ENCODE peak calls at places on chromosomes 7 and 10, in six cellular contexts. One of them, this sample, is unnamed.
A peak's percentile ranks its signal among the peaks of the same experiment; 100 is the strongest.

GRCh38 chr7:149883452-149883861 is 9.7 kb downstream of the ATP6V0E2 start:
- DNase-seq in lower leg skin: peak; percentile 86
- DNase-seq in neural progenitor cell: peak; percentile 84
- DNase-seq in A549: peak; percentile 62
- DNase-seq in GM13977: peak; percentile 63
- DNase-seq in body of pancreas: peak; percentile 88
- DNase-seq in this sample: peak; percentile 64

GRCh38 chr10:122019414-122019975 is 30.5 kb downstream of the TACC2 start:
- DNase-seq in lower leg skin: no peak
- DNase-seq in neural progenitor cell: peak; percentile 94
- DNase-seq in A549: peak; percentile 47
- DNase-seq in GM13977: no peak
- DNase-seq in body of pancreas: peak; percentile 81
- DNase-seq in this sample: no peak

GRCh38 chr10:133257489-133258065 is 19.1 kb downstream of the ADAM8 start:
- DNase-seq in GM13977: no peak
- DNase-seq in neural progenitor cell: peak; percentile 70
- DNase-seq in A549: peak; percentile 78
- DNase-seq in body of pancreas: peak; percentile 85
- DNase-seq in lower leg skin: peak; percentile 94
- DNase-seq in this sample: peak; percentile 63

GRCh38 chr10:113473851-113474250 is 79.0 kb upstream of the HABP2 start:
- DNase-seq in GM13977: no peak
- DNase-seq in A549: no peak
- DNase-seq in neural progenitor cell: no peak
- DNase-seq in lower leg skin: no peak
- DNase-seq in body of pancreas: no peak
- DNase-seq in this sample: no peak

GRCh38 chr10:84224411-84225028 is 824 bp downstream of the LRIT2 start:
- DNase-seq in lower leg skin: no peak
- DNase-seq in GM13977: no peak
- DNase-seq in body of pancreas: no peak
- DNase-seq in neural progenitor cell: peak; percentile 81
- DNase-seq in A549: no peak
- DNase-seq in this sample: no peak

GRCh38 chr10:67837519-67838314 is at the start of gene DNAJC12:
- DNase-seq in neural progenitor cell: peak; percentile 51
- DNase-seq in body of pancreas: peak; percentile 28
- DNase-seq in A549: peak; percentile 86
- DNase-seq in GM13977: peak; percentile 19
- DNase-seq in lower leg skin: no peak
- DNase-seq in this sample: peak; percentile 19

GRCh38 chr7:37495574-37496184 is 47.0 kb upstream of the ELMO1 start:
- DNase-seq in A549: peak; percentile 33
- DNase-seq in neural progenitor cell: peak; percentile 43
- DNase-seq in GM13977: peak; percentile 44
- DNase-seq in lower leg skin: no peak
- DNase-seq in body of pancreas: no peak
- DNase-seq in this sample: peak; percentile 67

GRCh38 chr10:25405871-25406270 is 231.1 kb downstream of the GPR158 start:
- DNase-seq in neural progenitor cell: no peak
- DNase-seq in GM13977: no peak
- DNase-seq in A549: no peak
- DNase-seq in body of pancreas: no peak
- DNase-seq in lower leg skin: no peak
- DNase-seq in this sample: no peak

GRCh38 chr10:113045155-113046055 is 95.4 kb downstream of the TCF7L2 start:
- DNase-seq in GM13977: no peak
- DNase-seq in lower leg skin: peak; percentile 81
- DNase-seq in neural progenitor cell: no peak
- DNase-seq in body of pancreas: no peak
- DNase-seq in A549: peak; percentile 38
- DNase-seq in this sample: no peak

GRCh38 chr7:13990319-13990983 is 985 bp upstream of the ETV1 start:
- DNase-seq in body of pancreas: peak; percentile 40
- DNase-seq in neural progenitor cell: peak; percentile 81
- DNase-seq in GM13977: peak; percentile 14
- DNase-seq in A549: peak; percentile 42
- DNase-seq in lower leg skin: peak; percentile 88
- DNase-seq in this sample: peak; percentile 18

GRCh38 chr7:74083928-74084721 is 521 bp downstream of the LIMK1 start:
- DNase-seq in A549: peak; percentile 58
- DNase-seq in neural progenitor cell: no peak
- DNase-seq in body of pancreas: no peak
- DNase-seq in GM13977: no peak
- DNase-seq in lower leg skin: no peak
- DNase-seq in this sample: no peak

GRCh38 chr10:127906548-127907377 is at the start of gene PTPRE:
- DNase-seq in lower leg skin: peak; percentile 90
- DNase-seq in A549: peak; percentile 44
- DNase-seq in GM13977: peak; percentile 84
- DNase-seq in body of pancreas: peak; percentile 70
- DNase-seq in neural progenitor cell: peak; percentile 90
- DNase-seq in this sample: peak; percentile 79

GRCh38 chr10:4431114-4431862 is 394.7 kb upstream of the AKR1E2 start:
- DNase-seq in GM13977: no peak
- DNase-seq in lower leg skin: no peak
- DNase-seq in neural progenitor cell: no peak
- DNase-seq in A549: peak; percentile 37
- DNase-seq in body of pancreas: no peak
- DNase-seq in this sample: no peak

GRCh38 chr10:125002423-125003145 is 60.7 kb downstream of the ZRANB1 start:
- DNase-seq in lower leg skin: peak; percentile 80
- DNase-seq in neural progenitor cell: no peak
- DNase-seq in body of pancreas: peak; percentile 4
- DNase-seq in A549: no peak
- DNase-seq in GM13977: peak; percentile 24
- DNase-seq in this sample: peak; percentile 7

GRCh38 chr10:119504651-119505050 is 37.9 kb downstream of the RGS10 start:
- DNase-seq in A549: no peak
- DNase-seq in body of pancreas: no peak
- DNase-seq in GM13977: no peak
- DNase-seq in neural progenitor cell: no peak
- DNase-seq in lower leg skin: no peak
- DNase-seq in this sample: no peak

GRCh38 chr10:3051686-3052085 is 15.7 kb upstream of the PFKP start:
- DNase-seq in lower leg skin: no peak
- DNase-seq in body of pancreas: no peak
- DNase-seq in neural progenitor cell: no peak
- DNase-seq in GM13977: no peak
- DNase-seq in A549: no peak
- DNase-seq in this sample: no peak

GRCh38 chr10:53601260-53601875 is 828.8 kb upstream of the MBL2 start:
- DNase-seq in lower leg skin: no peak
- DNase-seq in A549: peak; percentile 40
- DNase-seq in body of pancreas: no peak
- DNase-seq in GM13977: peak; percentile 17
- DNase-seq in neural progenitor cell: peak; percentile 62
- DNase-seq in this sample: peak; percentile 14

GRCh38 chr7:42617071-42617705 is 294.7 kb downstream of the C7orf25 start:
- DNase-seq in body of pancreas: no peak
- DNase-seq in A549: no peak
- DNase-seq in neural progenitor cell: peak; percentile 9
- DNase-seq in lower leg skin: no peak
- DNase-seq in GM13977: no peak
- DNase-seq in this sample: no peak

GRCh38 chr7:92916751-92917369 is 80.5 kb upstream of the CDK6 start:
- DNase-seq in neural progenitor cell: peak; percentile 86
- DNase-seq in GM13977: no peak
- DNase-seq in body of pancreas: peak; percentile 55
- DNase-seq in lower leg skin: no peak
- DNase-seq in A549: peak; percentile 49
- DNase-seq in this sample: no peak

GRCh38 chr10:67520924-67521520 is 175.0 kb downstream of the CTNNA3 start:
- DNase-seq in body of pancreas: peak; percentile 42
- DNase-seq in GM13977: peak; percentile 49
- DNase-seq in lower leg skin: no peak
- DNase-seq in neural progenitor cell: peak; percentile 73
- DNase-seq in A549: peak; percentile 65
- DNase-seq in this sample: peak; percentile 36

GRCh38 chr10:101042667-101043355 is 11.8 kb downstream of the SFXN3 start:
- DNase-seq in lower leg skin: peak; percentile 99
- DNase-seq in GM13977: peak; percentile 95
- DNase-seq in A549: peak; percentile 96
- DNase-seq in body of pancreas: peak; percentile 100
- DNase-seq in neural progenitor cell: peak; percentile 98
- DNase-seq in this sample: peak; percentile 96

GRCh38 chr10:21424511-21424910 is 101.0 kb downstream of the SKIDA1 start:
- DNase-seq in lower leg skin: no peak
- DNase-seq in A549: no peak
- DNase-seq in GM13977: no peak
- DNase-seq in body of pancreas: no peak
- DNase-seq in neural progenitor cell: no peak
- DNase-seq in this sample: no peak

GRCh38 chr7:141609566-141609965 is 58.4 kb downstream of the AGK start:
- DNase-seq in lower leg skin: no peak
- DNase-seq in GM13977: no peak
- DNase-seq in body of pancreas: no peak
- DNase-seq in A549: no peak
- DNase-seq in neural progenitor cell: no peak
- DNase-seq in this sample: no peak

GRCh38 chr7:148303295-148304013 is 287.1 kb upstream of the C7orf33 start:
- DNase-seq in lower leg skin: peak; percentile 88
- DNase-seq in neural progenitor cell: no peak
- DNase-seq in body of pancreas: peak; percentile 57
- DNase-seq in GM13977: no peak
- DNase-seq in A549: peak; percentile 33
- DNase-seq in this sample: no peak

GRCh38 chr10:123402656-123403055 is 248.5 kb downstream of the BUB3 start:
- DNase-seq in lower leg skin: no peak
- DNase-seq in GM13977: peak; percentile 64
- DNase-seq in neural progenitor cell: no peak
- DNase-seq in body of pancreas: no peak
- DNase-seq in A549: no peak
- DNase-seq in this sample: peak; percentile 76

GRCh38 chr10:106999118-106999707 is 165.3 kb downstream of the SORCS1 start:
- DNase-seq in body of pancreas: no peak
- DNase-seq in A549: no peak
- DNase-seq in GM13977: no peak
- DNase-seq in neural progenitor cell: no peak
- DNase-seq in lower leg skin: no peak
- DNase-seq in this sample: no peak

GRCh38 chr7:131745645-131746248 is 189.3 kb upstream of the PODXL start:
- DNase-seq in A549: peak; percentile 17
- DNase-seq in body of pancreas: peak; percentile 31
- DNase-seq in GM13977: no peak
- DNase-seq in neural progenitor cell: peak; percentile 79
- DNase-seq in lower leg skin: no peak
- DNase-seq in this sample: no peak

GRCh38 chr7:120168066-120168465 is 104.9 kb upstream of the KCND2 start:
- DNase-seq in lower leg skin: no peak
- DNase-seq in neural progenitor cell: no peak
- DNase-seq in A549: no peak
- DNase-seq in GM13977: no peak
- DNase-seq in body of pancreas: no peak
- DNase-seq in this sample: no peak

GRCh38 chr7:37901890-37902524 is 14.6 kb downstream of the SFRP4 start:
- DNase-seq in neural progenitor cell: no peak
- DNase-seq in lower leg skin: no peak
- DNase-seq in body of pancreas: no peak
- DNase-seq in A549: peak; percentile 82
- DNase-seq in GM13977: no peak
- DNase-seq in this sample: no peak

DNA sequence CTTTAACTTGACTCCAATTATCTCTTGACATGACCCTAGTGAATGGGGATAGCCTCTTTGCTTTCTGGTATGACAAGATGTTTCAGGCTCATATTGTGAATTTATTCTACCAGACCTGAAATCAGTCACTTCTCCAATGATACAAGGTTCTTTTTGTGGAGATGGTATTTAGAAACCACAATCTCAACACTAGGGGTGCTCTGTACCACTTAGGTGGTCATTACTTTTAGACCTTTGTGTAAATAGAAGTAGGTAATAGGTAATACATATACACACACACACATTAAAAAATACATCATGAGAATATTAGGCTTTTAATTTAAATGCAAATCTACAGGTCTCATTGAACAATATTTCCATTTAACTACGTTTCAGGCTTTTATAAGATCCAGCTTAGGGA is 199.0 kb upstream of the RHOBTB1 start:
- DNase-seq in GM13977: no peak
- DNase-seq in body of pancreas: no peak
- DNase-seq in lower leg skin: no peak
- DNase-seq in neural progenitor cell: no peak
- DNase-seq in A549: no peak
- DNase-seq in this sample: no peak
- TF ChIP-seq CTCF in GM13977: peak; percentile 15
- TF ChIP-seq CTCF in body of pancreas: no peak
- TF ChIP-seq CTCF in lower leg skin: no peak
- TF ChIP-seq CTCF in neural progenitor cell: no peak
- TF ChIP-seq CTCF in A549: no peak
- TF ChIP-seq CTCF in this sample: no peak

DNA sequence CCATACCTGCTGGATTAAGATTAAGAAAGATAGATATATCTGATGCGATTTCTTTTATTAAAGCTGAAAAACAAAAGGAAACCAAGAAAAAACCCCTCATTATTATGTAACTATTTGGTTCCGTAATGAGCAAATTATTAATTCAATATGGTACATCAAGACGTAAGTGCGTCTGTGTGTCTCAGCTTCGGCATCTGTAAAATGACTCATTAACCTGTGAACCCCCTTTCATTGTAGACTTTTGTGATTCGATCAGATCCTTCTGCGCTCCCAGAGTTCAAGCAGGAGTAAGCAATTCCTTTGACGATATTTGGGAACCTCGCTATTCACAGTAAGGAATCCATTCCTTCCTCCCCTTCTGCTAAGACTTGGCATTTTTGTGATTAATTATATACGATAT is 171.8 kb upstream of the CELF2 start:
- DNase-seq in lower leg skin: no peak
- DNase-seq in body of pancreas: no peak
- DNase-seq in GM13977: no peak
- DNase-seq in neural progenitor cell: no peak
- DNase-seq in A549: no peak
- DNase-seq in this sample: no peak
- TF ChIP-seq CTCF in lower leg skin: no peak
- TF ChIP-seq CTCF in body of pancreas: no peak
- TF ChIP-seq CTCF in GM13977: no peak
- TF ChIP-seq CTCF in neural progenitor cell: no peak
- TF ChIP-seq CTCF in A549: no peak
- TF ChIP-seq CTCF in this sample: no peak

DNA sequence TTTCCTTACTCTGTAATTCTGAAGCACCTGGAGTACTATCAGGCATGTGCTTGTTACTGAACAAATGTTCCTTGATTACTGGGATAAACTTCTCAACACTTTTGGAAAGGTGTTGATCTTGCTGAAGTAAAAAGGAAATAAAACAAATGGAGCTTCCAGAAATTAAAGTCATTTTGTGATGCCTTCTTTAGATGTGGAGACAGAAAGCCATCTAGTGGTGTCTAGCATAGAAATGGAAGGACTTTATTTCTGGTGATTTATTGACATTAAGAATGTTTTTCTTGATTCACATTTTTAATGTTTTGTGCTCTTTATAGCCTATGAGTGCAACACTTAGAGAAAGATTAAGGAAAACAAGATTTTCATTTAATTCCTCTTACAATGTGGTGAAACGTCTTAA is 1.4 kb downstream of the SFR1 start:
- DNase-seq in GM13977: peak; percentile 15
- DNase-seq in neural progenitor cell: no peak
- DNase-seq in lower leg skin: no peak
- DNase-seq in body of pancreas: no peak
- DNase-seq in A549: peak; percentile 39
- DNase-seq in this sample: peak; percentile 11
- TF ChIP-seq CTCF in GM13977: peak; percentile 43
- TF ChIP-seq CTCF in neural progenitor cell: peak; percentile 34
- TF ChIP-seq CTCF in lower leg skin: no peak
- TF ChIP-seq CTCF in body of pancreas: no peak
- TF ChIP-seq CTCF in A549: peak; percentile 84
- TF ChIP-seq CTCF in this sample: peak; percentile 22

GRCh38 chr10:130378556-130379400 is 242.6 kb downstream of the GLRX3 start:
- DNase-seq in body of pancreas: no peak
- DNase-seq in neural progenitor cell: no peak
- DNase-seq in GM13977: no peak
- DNase-seq in A549: no peak
- DNase-seq in lower leg skin: no peak
- DNase-seq in this sample: no peak
- TF ChIP-seq CTCF in body of pancreas: no peak
- TF ChIP-seq CTCF in neural progenitor cell: peak; percentile 39
- TF ChIP-seq CTCF in GM13977: no peak
- TF ChIP-seq CTCF in A549: no peak
- TF ChIP-seq CTCF in lower leg skin: no peak
- TF ChIP-seq CTCF in this sample: no peak